ENCODE peak calls at places on chromosome 4, in four cellular contexts. L, S, D and Q are unnamed samples.
A peak's percentile ranks its signal among the peaks of the same experiment; 100 is the strongest.

GRCh38 chr4:119647558-119647957 is 19.0 kb upstream of the PDE5A start:
- DNase-seq in L (no peak), S (no peak), D (no peak), Q (no peak)

GRCh38 chr4:77711469-77711868 is 105.8 kb downstream of the CXCL13 start:
- DNase-seq in L (no peak), S (no peak), D (no peak), Q (no peak)

GRCh38 chr4:170652571-170652970 is 562.8 kb upstream of the AADAT start:
- DNase-seq in L (no peak), S (no peak), D (no peak), Q (no peak)

GRCh38 chr4:147737623-147738022 is 5.7 kb downstream of the ARHGAP10 start:
- DNase-seq in L (no peak), S (no peak), D (no peak), Q (no peak)

GRCh38 chr4:166481014-166481507 is 608.0 kb downstream of the TLL1 start:
- DNase-seq in L (no peak), S (no peak), D (peak; percentile 19), Q (no peak)

GRCh38 chr4:146222313-146222712 is 8.0 kb downstream of the REELD1 start:
- DNase-seq in L (no peak), S (no peak), D (no peak), Q (no peak)

GRCh38 chr4:24140892-24141291 is 251.0 kb upstream of the PPARGC1A start:
- DNase-seq in L (no peak), S (no peak), D (no peak), Q (no peak)

GRCh38 chr4:165662341-165662740 is 210.7 kb upstream of the TLL1 start:
- DNase-seq in L (no peak), S (no peak), D (no peak), Q (no peak)

GRCh38 chr4:38145741-38146140 is 185.5 kb downstream of the PTTG2 start:
- DNase-seq in L (no peak), S (no peak), D (no peak), Q (no peak)

GRCh38 chr4:159445671-159446070 is 342.8 kb downstream of the RAPGEF2 start:
- DNase-seq in L (no peak), S (no peak), D (no peak), Q (no peak)

GRCh38 chr4:48851651-48852050 is 20.8 kb downstream of the OCIAD1 start:
- DNase-seq in L (no peak), S (no peak), D (no peak), Q (no peak)

GRCh38 chr4:2825740-2826139 is 17.9 kb upstream of the ADD1 start:
- DNase-seq in L (no peak), S (peak; percentile 51), D (no peak), Q (no peak)

GRCh38 chr4:3046623-3047022 is 27.7 kb downstream of the HTT-AS start:
- DNase-seq in L (no peak), S (no peak), D (no peak), Q (no peak)

GRCh38 chr4:151248519-151248918 is 28.4 kb upstream of the PRSS48 start:
- DNase-seq in L (no peak), S (no peak), D (no peak), Q (no peak)

GRCh38 chr4:144310535-144310934 is 170.0 kb upstream of the GYPA start:
- DNase-seq in L (no peak), S (no peak), D (no peak), Q (no peak)

GRCh38 chr4:67030636-67031035 is 514.7 kb downstream of the CENPC start:
- DNase-seq in L (no peak), S (no peak), D (no peak), Q (no peak)

GRCh38 chr4:147361726-147362125 is 119.2 kb upstream of the EDNRA start:
- DNase-seq in L (no peak), S (no peak), D (no peak), Q (no peak)

GRCh38 chr4:167177925-167178324 is 56.4 kb downstream of the SPOCK3 start:
- DNase-seq in L (no peak), S (no peak), D (peak; percentile 52), Q (no peak)

GRCh38 chr4:139783761-139784484 is 118.3 kb downstream of the MGST2 start:
- DNase-seq in L (no peak), S (no peak), D (no peak), Q (no peak)

GRCh38 chr4:73947239-73947985 is 34.4 kb downstream of the PF4 start:
- DNase-seq in L (no peak), S (no peak), D (no peak), Q (no peak)

GRCh38 chr4:170423137-170423536 is 333.4 kb upstream of the AADAT start:
- DNase-seq in L (no peak), S (no peak), D (no peak), Q (no peak)

GRCh38 chr4:80266902-80267380 is 477 bp downstream of the FGF5 start:
- DNase-seq in L (no peak), S (no peak), D (no peak), Q (no peak)

GRCh38 chr4:87832669-87833068 is at the start of gene MEPE:
- DNase-seq in L (no peak), S (no peak), D (no peak), Q (no peak)

GRCh38 chr4:102324725-102325124 is 20.6 kb downstream of the SLC39A8 start:
- DNase-seq in L (no peak), S (no peak), D (no peak), Q (no peak)

GRCh38 chr4:17260395-17260907 is 251.4 kb downstream of the QDPR start:
- DNase-seq in L (no peak), S (no peak), D (peak; percentile 15), Q (no peak)

GRCh38 chr4:8239226-8239625 is 30.3 kb upstream of the HTRA3 start:
- DNase-seq in L (no peak), S (no peak), D (no peak), Q (no peak)

GRCh38 chr4:113958766-113959540 is 20.5 kb downstream of the ARSJ start:
- DNase-seq in L (no peak), S (no peak), D (peak; percentile 10), Q (no peak)

GRCh38 chr4:160370046-160370445 is 1267.2 kb downstream of the RAPGEF2 start:
- DNase-seq in L (no peak), S (no peak), D (no peak), Q (no peak)

GRCh38 chr4:76874176-76874575 is 23.8 kb downstream of the SOWAHB start:
- DNase-seq in L (peak; percentile 25), S (no peak), D (peak; percentile 37), Q (no peak)

GRCh38 chr4:158170691-158171455 is 2.0 kb downstream of the GASK1B start:
- DNase-seq in L (peak; percentile 34), S (peak; percentile 80), D (peak; percentile 9), Q (peak; percentile 29)

GRCh38 chr4:67052981-67053380 is 492.3 kb downstream of the CENPC start:
- DNase-seq in L (no peak), S (no peak), D (no peak), Q (no peak)

GRCh38 chr4:53804719-53805118 is 213.4 kb upstream of the LNX1 start:
- DNase-seq in L (peak; percentile 43), S (no peak), D (peak; percentile 73), Q (peak; percentile 40)

GRCh38 chr4:6695660-6696581 is 2.2 kb downstream of the S100P start:
- DNase-seq in L (no peak), S (no peak), D (peak; percentile 35), Q (no peak)
- TF ChIP-seq CTCF in L (no peak), S (no peak), D (no peak), Q (no peak)

GRCh38 chr4:4901877-4902276 is 42.4 kb downstream of the MSX1 start:
- DNase-seq in L (no peak), S (no peak), D (no peak), Q (no peak)
- TF ChIP-seq CTCF in L (no peak), S (no peak), D (no peak), Q (no peak)

DNA sequence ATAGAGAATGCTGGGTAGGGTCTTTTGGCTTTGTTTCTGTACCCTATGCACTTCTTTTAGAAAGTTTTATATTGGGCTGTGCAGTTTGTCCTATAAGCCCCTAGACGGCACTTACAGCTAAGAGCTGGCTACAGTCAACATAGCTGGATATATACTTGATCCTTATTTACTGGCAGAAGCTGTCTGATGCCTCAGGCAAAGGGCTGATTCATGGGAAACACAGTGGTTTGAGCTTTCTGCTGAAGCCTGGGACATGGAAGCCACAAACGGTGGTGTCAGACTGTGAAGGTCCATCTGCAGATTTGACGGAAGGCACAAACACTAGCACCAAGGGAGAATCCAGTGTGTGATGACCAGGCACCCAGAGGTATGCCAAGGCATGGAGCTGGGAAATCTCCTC is 608.4 kb downstream of the ANKRD50 start:
- DNase-seq in L (no peak), S (no peak), D (no peak), Q (no peak)
- TF ChIP-seq CTCF in L (no peak), S (no peak), D (no peak), Q (no peak)

GRCh38 chr4:137981277-137981676 is 260.9 kb downstream of the SLC7A11 start:
- DNase-seq in L (no peak), S (no peak), D (no peak), Q (no peak)

GRCh38 chr4:137980641-137981040 is 261.5 kb downstream of the SLC7A11 start:
- DNase-seq in L (no peak), S (no peak), D (no peak), Q (no peak)
- TF ChIP-seq CTCF in L (no peak), S (no peak), D (no peak), Q (no peak)

DNA sequence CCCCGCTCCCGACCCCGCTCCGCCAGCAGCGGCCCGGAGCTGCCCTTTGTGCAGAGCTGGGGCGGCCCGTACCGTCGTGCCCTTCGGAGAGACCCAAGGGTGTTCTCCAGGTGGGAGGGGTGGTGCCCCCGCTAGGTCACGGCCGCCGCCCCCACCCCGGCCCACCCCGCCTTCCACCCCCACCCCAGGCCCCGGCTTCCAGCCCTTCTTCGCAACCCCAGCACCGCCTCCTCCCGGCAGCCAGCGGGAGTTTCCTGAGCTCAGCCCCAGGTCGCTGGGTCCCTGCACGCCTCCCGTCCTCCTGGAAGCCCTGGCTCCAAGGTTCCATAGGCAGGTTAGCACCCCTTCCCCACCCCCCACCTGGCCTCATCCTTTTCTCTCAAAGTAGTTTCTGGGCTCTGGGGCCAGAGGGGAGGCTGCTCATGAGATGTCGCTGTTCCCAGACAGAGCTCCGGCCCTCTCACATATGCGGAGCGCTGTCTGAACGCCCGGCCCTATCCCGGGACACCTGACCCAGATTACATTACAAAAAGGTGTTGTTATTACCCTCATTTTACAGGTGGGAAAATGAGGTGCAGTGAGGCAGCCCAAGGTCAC is 25.2 kb upstream of the FGFR3 start:
- DNase-seq in L (peak; percentile 82), S (no peak), D (no peak), Q (peak; percentile 68)
- TF ChIP-seq CTCF in L (peak; percentile 50), S (no peak), D (peak; percentile 16), Q (peak; percentile 33)

DNA sequence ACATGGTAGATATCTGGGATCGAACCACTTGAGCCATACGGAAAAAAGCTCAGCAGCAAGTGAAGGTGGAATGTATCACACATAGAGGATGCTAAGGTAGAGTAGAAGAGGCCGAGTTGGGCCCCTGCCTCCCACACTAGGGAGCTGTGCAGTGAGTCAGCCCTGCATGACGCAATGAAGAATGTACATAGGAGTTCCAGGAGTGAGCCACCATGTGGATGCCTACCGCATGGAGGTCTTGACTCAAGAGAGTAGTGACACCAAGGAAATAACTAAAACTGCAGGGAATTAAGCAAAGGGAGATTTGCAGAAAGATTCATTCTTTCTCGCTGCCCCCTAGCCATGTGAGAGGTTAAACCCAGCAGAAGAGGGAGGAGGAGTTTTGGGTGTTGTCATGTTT is 389.6 kb upstream of the IGFBP7 start:
- DNase-seq in L (no peak), S (no peak), D (no peak), Q (no peak)
- TF ChIP-seq CTCF in L (no peak), S (no peak), D (no peak), Q (no peak)